ENCODE peak calls at places on chromosomes 16 and 17, in nine cellular contexts. One of them, this sample, is unnamed.
A peak's percentile ranks its signal among the peaks of the same experiment; 100 is the strongest.

GRCh38 chr17:74943808-74944522 is 8.3 kb downstream of the OTOP3 start:
- DNase-seq in activated gamma-delta T cell treated with anti-CD3 and anti-CD28 coated beads, Interleukin-2, amount 50 U/mL, for 16 hours: no peak
- DNase-seq in NCI-H226: peak; percentile 21
- DNase-seq in stimulated activated CD4-positive, alpha-beta T cell treated with anti-CD3 and anti-CD28 coated beads, TNF-alpha, amount 100 ng/mL, for 4 hours: no peak
- DNase-seq in skeletal muscle cell: no peak
- DNase-seq in EL: no peak
- DNase-seq in GM23248: peak; percentile 25
- DNase-seq in NCI-H1092: no peak
- DNase-seq in activated CD8-positive, alpha-beta T cell treated with anti-CD3 and anti-CD28 coated beads, Interleukin-2, amount 10 ng/mL, durations not matched to agents 7 days and 5 days: no peak
- DNase-seq in this sample: no peak

GRCh38 chr17:33120103-33120502 is 128.5 kb downstream of the SPACA3 start:
- DNase-seq in activated gamma-delta T cell treated with anti-CD3 and anti-CD28 coated beads, Interleukin-2, amount 50 U/mL, for 16 hours: no peak
- DNase-seq in NCI-H226: no peak
- DNase-seq in stimulated activated CD4-positive, alpha-beta T cell treated with anti-CD3 and anti-CD28 coated beads, TNF-alpha, amount 100 ng/mL, for 4 hours: no peak
- DNase-seq in skeletal muscle cell: no peak
- DNase-seq in EL: no peak
- DNase-seq in GM23248: no peak
- DNase-seq in NCI-H1092: peak; percentile 18
- DNase-seq in activated CD8-positive, alpha-beta T cell treated with anti-CD3 and anti-CD28 coated beads, Interleukin-2, amount 10 ng/mL, durations not matched to agents 7 days and 5 days: no peak
- DNase-seq in this sample: no peak

GRCh38 chr17:50003916-50004315 is 8.9 kb upstream of the DLX3 start:
- DNase-seq in activated gamma-delta T cell treated with anti-CD3 and anti-CD28 coated beads, Interleukin-2, amount 50 U/mL, for 16 hours: no peak
- DNase-seq in NCI-H226: no peak
- DNase-seq in stimulated activated CD4-positive, alpha-beta T cell treated with anti-CD3 and anti-CD28 coated beads, TNF-alpha, amount 100 ng/mL, for 4 hours: no peak
- DNase-seq in skeletal muscle cell: no peak
- DNase-seq in EL: no peak
- DNase-seq in GM23248: no peak
- DNase-seq in NCI-H1092: no peak
- DNase-seq in activated CD8-positive, alpha-beta T cell treated with anti-CD3 and anti-CD28 coated beads, Interleukin-2, amount 10 ng/mL, durations not matched to agents 7 days and 5 days: no peak
- DNase-seq in this sample: no peak

GRCh38 chr16:77169650-77170236 is 21.2 kb upstream of the MON1B start:
- DNase-seq in activated gamma-delta T cell treated with anti-CD3 and anti-CD28 coated beads, Interleukin-2, amount 50 U/mL, for 16 hours: no peak
- DNase-seq in NCI-H226: no peak
- DNase-seq in stimulated activated CD4-positive, alpha-beta T cell treated with anti-CD3 and anti-CD28 coated beads, TNF-alpha, amount 100 ng/mL, for 4 hours: no peak
- DNase-seq in skeletal muscle cell: no peak
- DNase-seq in EL: peak; percentile 35
- DNase-seq in GM23248: peak; percentile 41
- DNase-seq in NCI-H1092: peak; percentile 6
- DNase-seq in activated CD8-positive, alpha-beta T cell treated with anti-CD3 and anti-CD28 coated beads, Interleukin-2, amount 10 ng/mL, durations not matched to agents 7 days and 5 days: peak; percentile 64
- DNase-seq in this sample: peak; percentile 15

GRCh38 chr17:27921599-27921998 is 28.4 kb upstream of the LYRM9 start:
- DNase-seq in activated gamma-delta T cell treated with anti-CD3 and anti-CD28 coated beads, Interleukin-2, amount 50 U/mL, for 16 hours: no peak
- DNase-seq in NCI-H226: no peak
- DNase-seq in stimulated activated CD4-positive, alpha-beta T cell treated with anti-CD3 and anti-CD28 coated beads, TNF-alpha, amount 100 ng/mL, for 4 hours: no peak
- DNase-seq in skeletal muscle cell: no peak
- DNase-seq in EL: no peak
- DNase-seq in GM23248: no peak
- DNase-seq in NCI-H1092: no peak
- DNase-seq in activated CD8-positive, alpha-beta T cell treated with anti-CD3 and anti-CD28 coated beads, Interleukin-2, amount 10 ng/mL, durations not matched to agents 7 days and 5 days: no peak
- DNase-seq in this sample: no peak

GRCh38 chr16:49776085-49776501 is 79.8 kb downstream of the ZNF423 start:
- DNase-seq in activated gamma-delta T cell treated with anti-CD3 and anti-CD28 coated beads, Interleukin-2, amount 50 U/mL, for 16 hours: no peak
- DNase-seq in NCI-H226: no peak
- DNase-seq in stimulated activated CD4-positive, alpha-beta T cell treated with anti-CD3 and anti-CD28 coated beads, TNF-alpha, amount 100 ng/mL, for 4 hours: no peak
- DNase-seq in skeletal muscle cell: no peak
- DNase-seq in EL: no peak
- DNase-seq in GM23248: no peak
- DNase-seq in NCI-H1092: no peak
- DNase-seq in activated CD8-positive, alpha-beta T cell treated with anti-CD3 and anti-CD28 coated beads, Interleukin-2, amount 10 ng/mL, durations not matched to agents 7 days and 5 days: no peak
- DNase-seq in this sample: no peak

GRCh38 chr17:83050651-83051422 is 28.6 kb upstream of the METRNL start:
- DNase-seq in activated gamma-delta T cell treated with anti-CD3 and anti-CD28 coated beads, Interleukin-2, amount 50 U/mL, for 16 hours: no peak
- DNase-seq in NCI-H226: no peak
- DNase-seq in stimulated activated CD4-positive, alpha-beta T cell treated with anti-CD3 and anti-CD28 coated beads, TNF-alpha, amount 100 ng/mL, for 4 hours: peak; percentile 15
- DNase-seq in skeletal muscle cell: no peak
- DNase-seq in EL: no peak
- DNase-seq in GM23248: peak; percentile 35
- DNase-seq in NCI-H1092: no peak
- DNase-seq in activated CD8-positive, alpha-beta T cell treated with anti-CD3 and anti-CD28 coated beads, Interleukin-2, amount 10 ng/mL, durations not matched to agents 7 days and 5 days: no peak
- DNase-seq in this sample: no peak

GRCh38 chr16:27844826-27845225 is 218.7 kb downstream of the GSG1L start:
- DNase-seq in activated gamma-delta T cell treated with anti-CD3 and anti-CD28 coated beads, Interleukin-2, amount 50 U/mL, for 16 hours: no peak
- DNase-seq in NCI-H226: no peak
- DNase-seq in stimulated activated CD4-positive, alpha-beta T cell treated with anti-CD3 and anti-CD28 coated beads, TNF-alpha, amount 100 ng/mL, for 4 hours: no peak
- DNase-seq in skeletal muscle cell: no peak
- DNase-seq in EL: no peak
- DNase-seq in GM23248: no peak
- DNase-seq in NCI-H1092: no peak
- DNase-seq in activated CD8-positive, alpha-beta T cell treated with anti-CD3 and anti-CD28 coated beads, Interleukin-2, amount 10 ng/mL, durations not matched to agents 7 days and 5 days: no peak
- DNase-seq in this sample: no peak

GRCh38 chr17:68297168-68297567 is 5.9 kb downstream of the ARSG start:
- DNase-seq in activated gamma-delta T cell treated with anti-CD3 and anti-CD28 coated beads, Interleukin-2, amount 50 U/mL, for 16 hours: no peak
- DNase-seq in NCI-H226: no peak
- DNase-seq in stimulated activated CD4-positive, alpha-beta T cell treated with anti-CD3 and anti-CD28 coated beads, TNF-alpha, amount 100 ng/mL, for 4 hours: no peak
- DNase-seq in skeletal muscle cell: no peak
- DNase-seq in EL: no peak
- DNase-seq in GM23248: peak; percentile 33
- DNase-seq in NCI-H1092: no peak
- DNase-seq in activated CD8-positive, alpha-beta T cell treated with anti-CD3 and anti-CD28 coated beads, Interleukin-2, amount 10 ng/mL, durations not matched to agents 7 days and 5 days: no peak
- DNase-seq in this sample: no peak

GRCh38 chr16:84359326-84359725 is 9.0 kb upstream of the ATP2C2 start:
- DNase-seq in activated gamma-delta T cell treated with anti-CD3 and anti-CD28 coated beads, Interleukin-2, amount 50 U/mL, for 16 hours: no peak
- DNase-seq in NCI-H226: no peak
- DNase-seq in stimulated activated CD4-positive, alpha-beta T cell treated with anti-CD3 and anti-CD28 coated beads, TNF-alpha, amount 100 ng/mL, for 4 hours: no peak
- DNase-seq in skeletal muscle cell: no peak
- DNase-seq in EL: no peak
- DNase-seq in GM23248: no peak
- DNase-seq in NCI-H1092: no peak
- DNase-seq in activated CD8-positive, alpha-beta T cell treated with anti-CD3 and anti-CD28 coated beads, Interleukin-2, amount 10 ng/mL, durations not matched to agents 7 days and 5 days: no peak
- DNase-seq in this sample: no peak

GRCh38 chr17:50517504-50518264 is 9.4 kb downstream of the MYCBPAP start:
- DNase-seq in activated gamma-delta T cell treated with anti-CD3 and anti-CD28 coated beads, Interleukin-2, amount 50 U/mL, for 16 hours: no peak
- DNase-seq in NCI-H226: no peak
- DNase-seq in stimulated activated CD4-positive, alpha-beta T cell treated with anti-CD3 and anti-CD28 coated beads, TNF-alpha, amount 100 ng/mL, for 4 hours: no peak
- DNase-seq in skeletal muscle cell: no peak
- DNase-seq in EL: no peak
- DNase-seq in GM23248: no peak
- DNase-seq in NCI-H1092: no peak
- DNase-seq in activated CD8-positive, alpha-beta T cell treated with anti-CD3 and anti-CD28 coated beads, Interleukin-2, amount 10 ng/mL, durations not matched to agents 7 days and 5 days: no peak
- DNase-seq in this sample: no peak

GRCh38 chr17:68054296-68054900 is 18.9 kb downstream of the KPNA2 start:
- DNase-seq in activated gamma-delta T cell treated with anti-CD3 and anti-CD28 coated beads, Interleukin-2, amount 50 U/mL, for 16 hours: no peak
- DNase-seq in NCI-H226: peak; percentile 86
- DNase-seq in stimulated activated CD4-positive, alpha-beta T cell treated with anti-CD3 and anti-CD28 coated beads, TNF-alpha, amount 100 ng/mL, for 4 hours: no peak
- DNase-seq in skeletal muscle cell: peak; percentile 28
- DNase-seq in EL: peak; percentile 88
- DNase-seq in GM23248: peak; percentile 58
- DNase-seq in NCI-H1092: no peak
- DNase-seq in activated CD8-positive, alpha-beta T cell treated with anti-CD3 and anti-CD28 coated beads, Interleukin-2, amount 10 ng/mL, durations not matched to agents 7 days and 5 days: no peak
- DNase-seq in this sample: no peak

GRCh38 chr17:45965741-45966140 is 33.3 kb upstream of the STH start:
- DNase-seq in activated gamma-delta T cell treated with anti-CD3 and anti-CD28 coated beads, Interleukin-2, amount 50 U/mL, for 16 hours: no peak
- DNase-seq in NCI-H226: no peak
- DNase-seq in stimulated activated CD4-positive, alpha-beta T cell treated with anti-CD3 and anti-CD28 coated beads, TNF-alpha, amount 100 ng/mL, for 4 hours: no peak
- DNase-seq in skeletal muscle cell: no peak
- DNase-seq in EL: no peak
- DNase-seq in GM23248: no peak
- DNase-seq in NCI-H1092: no peak
- DNase-seq in activated CD8-positive, alpha-beta T cell treated with anti-CD3 and anti-CD28 coated beads, Interleukin-2, amount 10 ng/mL, durations not matched to agents 7 days and 5 days: no peak
- DNase-seq in this sample: no peak

GRCh38 chr16:23694707-23695373 is 16.2 kb downstream of the PLK1 start:
- DNase-seq in activated gamma-delta T cell treated with anti-CD3 and anti-CD28 coated beads, Interleukin-2, amount 50 U/mL, for 16 hours: no peak
- DNase-seq in NCI-H226: no peak
- DNase-seq in stimulated activated CD4-positive, alpha-beta T cell treated with anti-CD3 and anti-CD28 coated beads, TNF-alpha, amount 100 ng/mL, for 4 hours: no peak
- DNase-seq in skeletal muscle cell: no peak
- DNase-seq in EL: peak; percentile 19
- DNase-seq in GM23248: peak; percentile 44
- DNase-seq in NCI-H1092: no peak
- DNase-seq in activated CD8-positive, alpha-beta T cell treated with anti-CD3 and anti-CD28 coated beads, Interleukin-2, amount 10 ng/mL, durations not matched to agents 7 days and 5 days: no peak
- DNase-seq in this sample: no peak

GRCh38 chr17:59367657-59368045 is 36.2 kb downstream of the YPEL2 start:
- DNase-seq in activated gamma-delta T cell treated with anti-CD3 and anti-CD28 coated beads, Interleukin-2, amount 50 U/mL, for 16 hours: no peak
- DNase-seq in NCI-H226: no peak
- DNase-seq in stimulated activated CD4-positive, alpha-beta T cell treated with anti-CD3 and anti-CD28 coated beads, TNF-alpha, amount 100 ng/mL, for 4 hours: no peak
- DNase-seq in skeletal muscle cell: no peak
- DNase-seq in EL: no peak
- DNase-seq in GM23248: peak; percentile 39
- DNase-seq in NCI-H1092: no peak
- DNase-seq in activated CD8-positive, alpha-beta T cell treated with anti-CD3 and anti-CD28 coated beads, Interleukin-2, amount 10 ng/mL, durations not matched to agents 7 days and 5 days: no peak
- DNase-seq in this sample: no peak

This sample was measured in activated T-helper 2 cell treated with anti-CD3 and anti-CD28 coated beads, Interferon-gamma antibody, Interleukin-2, Interleukin-4, amounts not matched to agents 10 μg/mL and 5 μg/mL and 100 μg/mL, durations not matched to agents 14 hours and 24 hours and 36 hours.